ENCODE peak calls at places on chromosomes 16 and 17, in five cellular contexts. E is pancreas, N is tibial artery, Y is uterus, P is Peyer's patch. Z is an unnamed sample.

GRCh38 chr17:64418506-64419339 is 28.1 kb upstream of the PECAM1 start:
- DNase-seq in Y (no peak), E (no peak), P (no peak), N (no peak), Z (no peak)

GRCh38 chr16:27320261-27321012 is 6.7 kb downstream of the IL4R start:
- DNase-seq in E (peak; percentile 21), P (no peak), N (peak; percentile 21), Y (peak; percentile 51), Z (no peak)

GRCh38 chr16:1812732-1813163 is 13.9 kb downstream of the HAGH start:
- DNase-seq in N (no peak), Y (peak; percentile 41), P (peak; percentile 81), E (peak; percentile 87), Z (peak; percentile 79)

GRCh38 chr17:7969434-7969833 is 33.0 kb upstream of the GUCY2D start:
- DNase-seq in Y (no peak), E (no peak), P (no peak), N (no peak), Z (no peak)

GRCh38 chr16:17269434-17269833 is 201.3 kb downstream of the XYLT1 start:
- DNase-seq in E (no peak), Y (no peak), N (no peak), P (no peak), Z (no peak)

GRCh38 chr16:22641030-22641671 is 130.5 kb downstream of the NPIPB5 start:
- DNase-seq in N (no peak), Y (no peak), E (no peak), P (no peak), Z (no peak)

GRCh38 chr16:10951016-10951415 is 6.7 kb downstream of the CLEC16A start:
- DNase-seq in P (no peak), Y (no peak), N (no peak), E (no peak), Z (no peak)

GRCh38 chr17:2388705-2389099 is 12.2 kb downstream of the MNT start:
- DNase-seq in P (no peak), E (no peak), Y (no peak), N (no peak), Z (peak; percentile 32)

GRCh38 chr17:50219939-50220465 is 18.6 kb upstream of the COL1A1 start:
- DNase-seq in Y (no peak), N (no peak), P (no peak), E (no peak), Z (no peak)

GRCh38 chr17:72297326-72298115 is 176.7 kb downstream of the SOX9 start:
- DNase-seq in N (peak; percentile 61), Y (no peak), P (no peak), E (no peak), Z (peak; percentile 42)

GRCh38 chr17:343875-344752 is 8.5 kb downstream of the RPH3AL start:
- DNase-seq in E (no peak), P (no peak), N (no peak), Y (no peak), Z (no peak)

GRCh38 chr17:794876-795275 is 12.7 kb downstream of the MRM3 start:
- DNase-seq in N (peak; percentile 85), Y (peak; percentile 84), E (peak; percentile 93), P (peak; percentile 76), Z (peak; percentile 60)

GRCh38 chr17:39152134-39152884 is 872 bp upstream of the PLXDC1 start:
- DNase-seq in Y (peak; percentile 59), N (no peak), P (no peak), E (no peak), Z (no peak)

GRCh38 chr16:17327671-17328335 is 143.0 kb downstream of the XYLT1 start:
- DNase-seq in N (no peak), P (no peak), Y (no peak), E (no peak), Z (no peak)

GRCh38 chr17:36117505-36118382 is 14.1 kb downstream of the CCL4 start:
- DNase-seq in N (no peak), P (no peak), E (no peak), Y (no peak), Z (no peak)

GRCh38 chr17:50817838-50818237 is 17.5 kb upstream of the WFIKKN2 start:
- DNase-seq in E (no peak), P (no peak), N (no peak), Y (no peak), Z (no peak)

GRCh38 chr16:15485175-15485574 is 50.8 kb downstream of the BMERB1 start:
- DNase-seq in P (no peak), Y (no peak), E (no peak), N (no peak), Z (no peak)

GRCh38 chr17:50649042-50649908 is 14.6 kb downstream of the ABCC3 start:
- DNase-seq in N (no peak), E (no peak), Y (no peak), P (no peak), Z (no peak)

GRCh38 chr16:47258874-47259461 is 115.2 kb upstream of the NETO2 start:
- DNase-seq in Y (no peak), E (no peak), P (no peak), N (no peak), Z (peak; percentile 35)

GRCh38 chr17:4195306-4195705 is 52.3 kb downstream of the CYB5D2 start:
- DNase-seq in E (no peak), P (no peak), N (no peak), Y (no peak), Z (no peak)

GRCh38 chr16:60151987-60152386 is 1417.9 kb upstream of the GOT2 start:
- DNase-seq in Y (no peak), P (no peak), N (no peak), E (no peak), Z (no peak)

GRCh38 chr17:48037036-48037881 is at the start of gene COPZ2:
- DNase-seq in E (peak; percentile 82), P (no peak), Y (peak; percentile 61), N (peak; percentile 72), Z (peak; percentile 59)

GRCh38 chr17:10683853-10684252 is 13.5 kb downstream of the SCO1 start:
- DNase-seq in N (no peak), E (no peak), P (no peak), Y (no peak), Z (no peak)

GRCh38 chr17:68057531-68057952 is 22.0 kb downstream of the KPNA2 start:
- DNase-seq in Y (no peak), E (no peak), N (no peak), P (no peak), Z (peak; percentile 27)

GRCh38 chr16:73176577-73177013 is 128.7 kb upstream of the ZFHX3 start:
- DNase-seq in Y (no peak), E (no peak), P (no peak), N (no peak), Z (no peak)

GRCh38 chr17:34628883-34629282 is 49.5 kb downstream of the TMEM132E start:
- DNase-seq in E (no peak), Y (no peak), N (no peak), P (no peak), Z (no peak)

GRCh38 chr17:7294614-7295153 is at the start of gene YBX2:
- DNase-seq in N (no peak), E (peak; percentile 89), Y (peak; percentile 61), P (peak; percentile 98), Z (peak; percentile 22)

GRCh38 chr17:62749926-62750325 is 58.2 kb downstream of the MARCHF10 start:
- DNase-seq in Y (no peak), N (no peak), E (no peak), P (no peak), Z (no peak)

GRCh38 chr16:64098451-64098850 is 1023.4 kb downstream of the CDH11 start:
- DNase-seq in N (no peak), E (no peak), Y (no peak), P (no peak), Z (no peak)

GRCh38 chr16:85431431-85432124 is 181.5 kb upstream of the GSE1 start:
- DNase-seq in Y (no peak), E (peak; percentile 57), N (no peak), P (no peak), Z (peak; percentile 49)

GRCh38 chr16:85435298-85435697 is 177.8 kb upstream of the GSE1 start:
- DNase-seq in E (no peak), Y (no peak), P (no peak), N (no peak), Z (no peak)

GRCh38 chr16:85432606-85433005 is 180.5 kb upstream of the GSE1 start:
- DNase-seq in E (peak; percentile 23), P (no peak), Y (no peak), N (no peak), Z (no peak)

GRCh38 chr16:85430523-85431381 is 182.4 kb upstream of the GSE1 start:
- DNase-seq in E (peak; percentile 53), N (no peak), P (no peak), Y (no peak), Z (peak; percentile 44)

DNA sequence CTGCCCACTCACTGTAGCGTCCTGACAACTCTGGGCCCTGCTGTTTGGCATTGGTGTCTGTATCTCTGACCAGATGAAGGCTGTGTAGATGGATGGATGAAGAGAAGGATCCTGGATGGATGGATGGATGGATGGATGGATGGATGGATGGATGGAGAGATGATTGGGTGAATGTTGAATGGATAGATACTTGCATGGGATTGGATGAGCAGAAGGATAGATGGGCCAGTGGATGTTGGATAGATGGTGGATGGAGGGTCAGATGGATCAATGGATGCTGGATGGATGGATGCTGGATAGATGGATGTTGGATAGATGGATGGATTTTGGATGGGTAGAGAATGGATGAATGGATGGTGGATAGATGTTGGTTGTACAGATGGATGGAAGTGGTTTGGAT is 179.6 kb upstream of the GSE1 start:
- DNase-seq in P (no peak), Y (no peak), E (no peak), N (no peak), Z (no peak)
- TF ChIP-seq CTCF in P (no peak), Y (no peak), E (no peak), N (no peak), Z (no peak)

DNA sequence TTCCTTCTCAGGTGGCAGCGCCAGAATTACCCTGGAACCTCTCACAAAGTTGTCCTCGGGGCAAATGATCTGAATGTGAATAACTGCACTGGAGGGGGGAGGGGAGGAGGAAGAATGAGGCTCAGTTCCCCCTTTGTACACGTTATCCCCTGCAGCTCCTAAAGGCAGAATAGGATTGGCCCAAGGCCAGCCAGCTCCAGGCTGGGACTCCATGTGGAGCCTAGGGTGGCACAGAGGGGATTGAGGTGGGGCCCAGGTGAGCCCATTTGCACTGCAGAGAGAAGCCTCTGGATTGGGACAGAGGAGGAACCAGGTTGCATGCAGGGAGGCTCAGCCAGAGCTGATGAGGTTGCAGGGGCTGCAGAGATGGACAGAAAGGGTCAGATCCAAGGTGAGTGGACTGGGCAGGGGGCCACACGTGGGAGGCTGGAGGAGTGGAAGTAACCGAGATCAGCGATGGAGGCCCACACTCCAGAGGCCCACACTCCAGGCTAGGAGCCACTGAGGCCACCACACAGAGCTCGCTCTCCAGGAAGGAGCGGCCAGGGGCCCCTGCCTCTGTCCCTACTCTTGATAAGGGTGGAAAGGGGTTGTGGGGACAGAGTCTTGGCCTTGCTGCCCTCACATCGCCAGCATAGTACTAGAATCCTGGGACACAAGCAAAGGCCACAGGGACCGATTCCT is 78.6 kb downstream of the RBFOX3 start:
- DNase-seq in N (no peak), P (no peak), Y (no peak), E (no peak), Z (no peak)
- H3K36me3 ChIP-seq in N (no peaks in the 10 kb centered on the region), P (no peaks in the 10 kb centered on the region), Y (no peaks in the 10 kb centered on the region), E (no peaks in the 10 kb centered on the region), Z (no peaks in the 10 kb centered on the region)

DNA sequence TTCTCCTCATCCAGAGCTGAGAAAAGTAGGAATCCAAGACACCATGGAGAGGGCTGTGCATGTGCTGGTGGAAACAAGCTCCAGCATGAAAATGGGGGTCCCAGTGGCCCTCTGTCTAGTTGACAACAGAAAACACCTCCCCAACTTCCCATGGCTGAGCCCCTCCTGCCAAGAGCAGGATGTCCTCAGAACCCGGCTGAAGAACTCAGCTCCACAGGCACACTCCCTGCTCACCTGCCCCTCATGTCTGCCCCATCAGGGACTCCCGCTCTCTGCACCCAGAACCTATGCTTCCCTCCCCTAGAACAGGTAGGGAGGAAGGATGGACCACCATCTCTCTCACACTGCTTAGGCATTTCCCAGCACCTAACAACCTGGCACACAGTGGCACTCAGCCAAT is 167.2 kb downstream of the C16orf78 start:
- DNase-seq in E (no peak), P (peak; percentile 15), Y (no peak), N (no peak), Z (no peak)
- H3K4me1 ChIP-seq in E (no peaks in the 10 kb centered on the region), P (no peaks in the 10 kb centered on the region), Y (no peaks in the 10 kb centered on the region), N (peaks cover 19% of the 10 kb centered on the region), Z (peaks cover 5% of the 10 kb centered on the region)

GRCh38 chr17:76432712-76433336 is 20.1 kb downstream of the UBE2O start:
- DNase-seq in Y (no peak), P (no peak), N (no peak), E (no peak), Z (no peak)
- TF ChIP-seq CTCF in Y (no peak), P (peak; percentile 34), N (peak; percentile 5), E (peak; percentile 17), Z (peak; percentile 61)

Z was measured in BE2C.